ENCODE peak calls at places on chromosomes 2 and 18, in four cellular contexts. M is GM12878, R is K562, I is HepG2. Q is an unnamed sample.

GRCh38 chr2:23859983-23860382 is 66.9 kb downstream of the ATAD2B start:
- DNase-seq in R (no peak), M (no peak), I (no peak), Q (no peak)

GRCh38 chr2:150882751-150883520 is 378.7 kb downstream of the RBM43 start:
- DNase-seq in M (no peak), I (no peak), R (no peak), Q (no peak)

GRCh38 chr2:27282892-27283291 is 663 bp downstream of the TRIM54 start:
- DNase-seq in M (no peak), I (peak), R (no peak), Q (no peak)

GRCh38 chr2:176496756-176497155 is 227.5 kb downstream of the MTX2 start:
- DNase-seq in R (no peak), M (no peak), I (no peak), Q (no peak)

GRCh38 chr18:10559566-10560456 is 34.0 kb downstream of the NAPG start:
- DNase-seq in I (no peak), M (peak), R (no peak), Q (no peak)

GRCh38 chr2:107363811-107364210 is 462.9 kb upstream of the RGPD4 start:
- DNase-seq in R (no peak), M (no peak), I (no peak), Q (no peak)

GRCh38 chr2:172131713-172132555 is 29.2 kb upstream of the DLX2 start:
- DNase-seq in R (no peak), M (no peak), I (no peak), Q (no peak)

GRCh38 chr18:9649164-9649540 is 34.8 kb upstream of the PPP4R1 start:
- DNase-seq in R (no peak), I (no peak), M (no peak), Q (no peak)

GRCh38 chr2:44715671-44716077 is 225.8 kb upstream of the SIX3 start:
- DNase-seq in I (peak), R (no peak), M (no peak), Q (peak)

GRCh38 chr18:14976736-14977430 is 228.9 kb downstream of the ANKRD30B start:
- DNase-seq in R (no peak), I (no peak), M (no peak), Q (no peak)

GRCh38 chr18:4549164-4549920 is 94.2 kb upstream of the DLGAP1 start:
- DNase-seq in R (no peak), M (no peak), I (no peak), Q (no peak)

GRCh38 chr18:48018806-48019295 is 88.4 kb upstream of the SMAD2 start:
- DNase-seq in R (no peak), M (no peak), I (no peak), Q (peak)

GRCh38 chr2:6949009-6949351 is 31.8 kb downstream of the RNF144A start:
- DNase-seq in I (no peak), M (no peak), R (no peak), Q (no peak)

GRCh38 chr18:12747530-12748315 is 44.9 kb downstream of the PSMG2 start:
- DNase-seq in M (no peak), I (no peak), R (peak), Q (no peak)

GRCh38 chr2:241739651-241740050 is 5.2 kb downstream of the D2HGDH start:
- DNase-seq in R (no peak), M (no peak), I (no peak), Q (no peak)

GRCh38 chr2:171553858-171554257 is 31.6 kb downstream of the CYBRD1 start:
- DNase-seq in M (no peak), I (peak), R (peak), Q (no peak)

GRCh38 chr2:231425291-231425810 is 29.8 kb downstream of the B3GNT7 start:
- DNase-seq in R (no peak), M (no peak), I (peak), Q (no peak)

GRCh38 chr2:119248751-119249150 is 25.1 kb downstream of the STEAP3 start:
- DNase-seq in I (no peak), M (no peak), R (no peak), Q (no peak)

GRCh38 chr2:218343591-218343990 is 13.1 kb upstream of the CATIP start:
- DNase-seq in I (no peak), R (no peak), M (no peak), Q (no peak)

GRCh38 chr18:23135679-23136325 is 517 bp downstream of the CABLES1 start:
- DNase-seq in M (no peak), I (no peak), R (no peak), Q (peak)

GRCh38 chr18:13726972-13727331 is 479 bp downstream of the RNMT start:
- DNase-seq in M (no peak), R (no peak), I (peak), Q (peak)

GRCh38 chr18:72652990-72653593 is 109.0 kb upstream of the CBLN2 start:
- DNase-seq in R (peak), M (no peak), I (peak), Q (peak)

GRCh38 chr2:130822766-130823165 is 13.9 kb upstream of the ARHGEF4 start:
- DNase-seq in I (no peak), M (no peak), R (no peak), Q (no peak)

GRCh38 chr2:202450785-202451184 is 74.7 kb downstream of the BMPR2 start:
- DNase-seq in I (peak), M (no peak), R (no peak), Q (no peak)

GRCh38 chr2:169891593-169892298 is 64.5 kb downstream of the UBR3 start:
- DNase-seq in R (no peak), M (no peak), I (peak), Q (no peak)

GRCh38 chr18:33584845-33585775 is 7.1 kb downstream of the ASXL3 start:
- DNase-seq in I (no peak), M (no peak), R (no peak), Q (no peak)

GRCh38 chr2:146004470-146004869 is 1484.6 kb upstream of the ZEB2 start:
- DNase-seq in R (no peak), M (no peak), I (no peak), Q (no peak)

GRCh38 chr2:152600051-152600657 is 117.1 kb downstream of the PRPF40A start:
- DNase-seq in I (no peak), M (no peak), R (no peak), Q (no peak)
- TF ChIP-seq TCF7 in I (no peak), M (no peak), R (no peak), Q (no peak)

GRCh38 chr2:121519732-121520640 is 10.7 kb upstream of the RNU4ATAC start:
- DNase-seq in R (no peak), I (peak), M (no peak), Q (no peak)
- TF ChIP-seq TCF7 in R (no peak), I (no peak), M (no peak), Q (no peak)

DNA sequence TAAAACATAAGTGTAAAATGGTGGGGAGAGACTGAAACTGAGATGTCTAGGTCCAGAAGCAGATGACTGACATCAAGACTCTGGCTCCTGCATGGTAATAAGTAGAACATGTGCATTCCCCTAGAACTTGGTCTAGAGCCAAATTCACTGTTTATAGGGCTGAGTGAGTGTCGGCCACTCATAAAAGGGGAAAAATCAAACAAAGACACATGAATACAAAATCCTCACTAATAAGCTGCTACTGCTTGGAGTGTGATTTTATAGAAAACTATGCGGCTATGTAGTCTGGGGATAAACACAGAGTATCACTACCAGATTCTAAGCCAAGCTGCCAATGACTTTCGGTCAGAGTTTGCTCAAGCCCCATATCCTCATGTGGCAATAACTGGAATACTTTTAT is 1080.8 kb upstream of the DDX18 start:
- DNase-seq in R (no peak), I (no peak), M (no peak), Q (no peak)
- TF ChIP-seq TCF7 in R (no peak), I (no peak), M (no peak), Q (no peak)

GRCh38 chr2:240469239-240469636 is 33.8 kb downstream of the GPC1 start:
- DNase-seq in I (no peak), M (no peak), R (no peak), Q (peak)
- TF ChIP-seq TCF7 in I (no peak), M (no peak), R (no peak), Q (no peak)

DNA sequence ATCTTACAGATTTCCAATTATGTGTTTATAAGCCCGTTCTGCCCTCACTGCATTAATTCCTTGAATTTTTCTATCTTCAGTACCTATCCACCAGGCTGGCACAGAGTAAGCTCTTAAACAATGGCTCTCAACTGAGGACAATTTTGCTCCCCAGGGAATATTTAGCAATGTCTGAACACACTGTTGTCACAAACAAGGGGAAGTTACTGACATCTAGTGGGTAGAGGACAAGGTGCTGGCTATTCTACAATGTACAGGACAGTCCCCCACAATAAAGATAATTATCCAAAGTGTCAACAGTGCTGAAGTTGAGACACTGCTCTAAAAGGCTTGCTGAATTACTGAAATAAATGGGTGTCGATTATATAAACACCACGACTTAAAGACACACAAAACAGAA is 5.0 kb downstream of the NDUFS1 start:
- DNase-seq in R (no peak), M (peak), I (peak), Q (no peak)
- TF ChIP-seq TCF7 in R (no peak), M (no peak), I (no peak), Q (no peak)

DNA sequence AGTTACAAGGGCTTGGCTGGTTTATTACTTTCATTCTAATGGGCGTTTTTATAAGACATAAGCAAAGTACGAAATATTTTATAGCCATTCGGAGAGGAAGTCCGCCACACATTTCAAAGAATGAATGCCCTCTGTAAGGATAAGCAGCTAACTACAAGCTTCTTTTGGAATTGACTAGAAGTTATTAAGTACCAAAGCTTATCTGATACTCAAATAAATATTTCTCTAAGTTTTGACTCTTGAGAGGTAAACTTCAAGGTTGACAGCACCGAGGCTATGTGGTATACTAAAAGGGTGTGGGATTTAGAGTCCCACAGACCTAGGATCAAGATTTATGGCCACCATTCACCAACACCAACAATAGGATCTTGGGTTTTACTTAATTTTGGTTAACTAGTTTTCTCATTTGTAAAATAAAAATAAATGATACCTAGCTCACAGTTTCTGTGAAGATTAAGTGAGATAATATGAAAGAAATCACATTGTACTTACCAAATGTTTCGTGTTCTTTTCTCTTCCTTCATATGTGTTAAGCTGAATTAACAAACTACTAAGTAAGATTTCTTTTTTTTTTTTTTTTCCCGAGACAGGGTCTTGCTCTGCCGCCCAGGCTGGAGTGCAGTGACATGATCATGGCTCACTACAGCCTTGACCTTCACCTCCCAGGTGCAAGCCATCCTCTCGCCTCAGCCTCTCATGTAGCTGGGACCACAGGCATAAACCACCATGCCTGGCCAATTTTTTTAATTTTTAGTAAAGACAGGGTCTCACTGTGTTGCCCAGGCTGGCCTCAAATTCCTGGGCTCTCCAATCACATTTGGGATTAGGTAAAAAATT is 47.9 kb upstream of the MSH2 start:
- DNase-seq in I (no peak), M (no peak), R (no peak), Q (no peak)
- TF ChIP-seq TCF7 in I (no peak), M (no peak), R (no peak), Q (no peak)

Q was measured in WTC11.